ENCODE peak calls at places on chromosomes 13 and 19, in ten cellular contexts. B is mucosa of gallbladder; J is glutamatergic neuron; N is AML-193; T is stimulated activated CD4-positive, alpha-beta T cell treated with anti-CD3 and anti-CD28 coated beads, Interleukin-15, amount 100 ng/mL, for 1 hour; E is spleen; Z is anterior cingulate cortex; D is DMS153; V is GM23338; G is head of caudate nucleus. O is an unnamed sample.

GRCh38 chr19:6233051-6233826 is 46.5 kb downstream of the MLLT1 start:
- DNase-seq in B (no peak), J (no peak), N (no peak), T (no peak), E (peak; percentile 81), Z (no peak), D (no peak), V (no peak), G (no peak), O (no peak)

GRCh38 chr13:23680836-23681235 is 110.6 kb downstream of the TNFRSF19 start:
- DNase-seq in B (no peak), J (no peak), N (no peak), T (no peak), E (no peak), Z (no peak), D (no peak), V (no peak), G (no peak), O (no peak)

GRCh38 chr19:35332817-35333216 is 3.8 kb downstream of the CD22 start:
- DNase-seq in B (no peak), J (no peak), N (no peak), T (peak; percentile 18), E (peak; percentile 85), Z (no peak), D (no peak), V (peak; percentile 12), G (no peak), O (no peak)

GRCh38 chr19:21439372-21439771 is 42.4 kb downstream of the ZNF493 start:
- DNase-seq in B (peak; percentile 80), J (no peak), N (peak; percentile 84), T (no peak), E (no peak), Z (no peak), D (no peak), V (no peak), G (no peak), O (no peak)

GRCh38 chr13:44932850-44933251 is 56.4 kb downstream of the NUFIP1 start:
- DNase-seq in B (no peak), J (no peak), N (no peak), T (no peak), E (no peak), Z (no peak), D (no peak), V (no peak), G (no peak), O (no peak)

GRCh38 chr13:45626731-45627374 is 11.3 kb upstream of the ERICH6B start:
- DNase-seq in B (no peak), J (no peak), N (no peak), T (no peak), E (no peak), Z (no peak), D (no peak), V (no peak), G (no peak), O (no peak)

GRCh38 chr13:39013462-39013861 is 22.8 kb upstream of the STOML3 start:
- DNase-seq in B (no peak), J (no peak), N (no peak), T (no peak), E (no peak), Z (no peak), D (no peak), V (no peak), G (no peak), O (no peak)

GRCh38 chr19:10290876-10291553 is 1.3 kb downstream of the ICAM5 start:
- DNase-seq in B (no peak), J (peak; percentile 65), N (no peak), T (no peak), E (peak; percentile 88), Z (no peak), D (no peak), V (peak; percentile 76), G (peak; percentile 85), O (no peak)

GRCh38 chr13:94433055-94433947 is 46.2 kb downstream of the DCT start:
- DNase-seq in B (no peak), J (no peak), N (no peak), T (no peak), E (no peak), Z (no peak), D (peak; percentile 70), V (peak; percentile 62), G (peak; percentile 22), O (no peak)

GRCh38 chr13:94079876-94080275 is 399.6 kb downstream of the DCT start:
- DNase-seq in B (no peak), J (no peak), N (no peak), T (no peak), E (no peak), Z (no peak), D (no peak), V (no peak), G (no peak), O (no peak)

GRCh38 chr19:3881272-3882040 is 971 bp downstream of the ATCAY start:
- DNase-seq in B (no peak), J (peak; percentile 67), N (peak; percentile 6), T (no peak), E (no peak), Z (no peak), D (no peak), V (peak; percentile 77), G (no peak), O (no peak)

GRCh38 chr13:80952158-80952557 is 611.2 kb upstream of the SPRY2 start:
- DNase-seq in B (no peak), J (no peak), N (no peak), T (no peak), E (no peak), Z (no peak), D (no peak), V (no peak), G (no peak), O (no peak)